ENCODE peak calls at places on chromosomes 12 and 14, in eight cellular contexts. F is NCI-H748 treated with DMSO at 0.1 percent for 48 hours; N is type B pancreatic cell; Z is stimulated activated naive CD8-positive, alpha-beta T cell treated with anti-CD3 and anti-CD28 coated beads, Interleukin-15, amount 100 ng/mL, for 72 hours; G is lower leg skin; S is amniotic stem cell; U is non-pigmented ciliary epithelial cell; B is adrenal gland. E is an unnamed sample.

GRCh38 chr14:96617635-96618034 is 115.5 kb downstream of the PAPOLA start:
- DNase-seq in F (no peak), N (no peak), Z (no peak), G (no peak), S (no peak), U (no peak), B (no peak), E (no peak)

GRCh38 chr12:4015225-4016076 is 142.3 kb upstream of the PARP11 start:
- DNase-seq in F (no peak), N (no peak), Z (no peak), G (no peak), S (no peak), U (no peak), B (peak), E (no peak)

GRCh38 chr14:92887157-92887556 is 35.8 kb upstream of the CHGA start:
- DNase-seq in F (no peak), N (no peak), Z (no peak), G (no peak), S (no peak), U (no peak), B (no peak), E (no peak)

GRCh38 chr14:89178802-89179201 is 238.2 kb downstream of the FOXN3 start:
- DNase-seq in F (no peak), N (no peak), Z (no peak), G (no peak), S (no peak), U (peak), B (no peak), E (no peak)

GRCh38 chr14:38238332-38238731 is 17.6 kb downstream of the CLEC14A start:
- DNase-seq in F (no peak), N (no peak), Z (no peak), G (no peak), S (no peak), U (no peak), B (no peak), E (no peak)

GRCh38 chr14:97848351-97848980 is 1051.3 kb downstream of the VRK1 start:
- DNase-seq in F (peak), N (no peak), Z (no peak), G (peak), S (no peak), U (no peak), B (no peak), E (peak)

GRCh38 chr12:47744005-47744651 is 14.6 kb downstream of the RAPGEF3 start:
- DNase-seq in F (peak), N (no peak), Z (peak), G (peak), S (no peak), U (no peak), B (no peak), E (no peak)

GRCh38 chr12:107917912-107918800 is 143.7 kb downstream of the ASCL4 start:
- DNase-seq in F (peak), N (no peak), Z (no peak), G (no peak), S (no peak), U (no peak), B (no peak), E (no peak)

GRCh38 chr12:18250313-18250916 is 10.9 kb upstream of the PIK3C2G start:
- DNase-seq in F (peak), N (no peak), Z (no peak), G (no peak), S (peak), U (no peak), B (peak), E (no peak)

GRCh38 chr12:3777206-3777809 is 24.4 kb upstream of the CRACR2A start:
- DNase-seq in F (peak), N (no peak), Z (no peak), G (no peak), S (peak), U (no peak), B (no peak), E (no peak)

GRCh38 chr12:89999699-90000505 is 291.3 kb upstream of the ATP2B1 start:
- DNase-seq in F (no peak), N (no peak), Z (no peak), G (no peak), S (no peak), U (peak), B (no peak), E (no peak)

GRCh38 chr12:2691340-2692111 is 103.2 kb upstream of the FKBP4 start:
- DNase-seq in F (no peak), N (peak), Z (peak), G (peak), S (no peak), U (no peak), B (no peak), E (peak)

GRCh38 chr12:117069926-117070900 is 29.0 kb downstream of the TESC start:
- DNase-seq in F (no peak), N (no peak), Z (no peak), G (no peak), S (no peak), U (no peak), B (no peak), E (no peak)

GRCh38 chr14:68559949-68560348 is 232.9 kb downstream of the ZFP36L1 start:
- DNase-seq in F (no peak), N (no peak), Z (no peak), G (no peak), S (no peak), U (no peak), B (no peak), E (no peak)

GRCh38 chr14:105879867-105880561 is 353.6 kb downstream of the TMEM121 start:
- DNase-seq in F (no peak), N (peak), Z (peak), G (peak), S (no peak), U (no peak), B (peak), E (peak)

GRCh38 chr12:50964432-50964831 is 12.1 kb downstream of the HIGD1C start:
- DNase-seq in F (no peak), N (no peak), Z (no peak), G (no peak), S (no peak), U (no peak), B (no peak), E (no peak)

GRCh38 chr14:30874999-30875787 is 834 bp downstream of the COCH start:
- DNase-seq in F (no peak), N (no peak), Z (peak), G (no peak), S (no peak), U (no peak), B (no peak), E (no peak)

GRCh38 chr14:23055147-23055550 is 2.2 kb downstream of the CDH24 start:
- DNase-seq in F (no peak), N (no peak), Z (no peak), G (peak), S (no peak), U (no peak), B (no peak), E (no peak)

GRCh38 chr12:79451988-79452387 is 238.8 kb downstream of the PAWR start:
- DNase-seq in F (no peak), N (no peak), Z (no peak), G (peak), S (peak), U (peak), B (peak), E (peak)

GRCh38 chr14:33430414-33430813 is 491.7 kb downstream of the NPAS3 start:
- DNase-seq in F (no peak), N (no peak), Z (no peak), G (no peak), S (no peak), U (no peak), B (no peak), E (no peak)

GRCh38 chr12:94795520-94795919 is 145.2 kb upstream of the TMCC3 start:
- DNase-seq in F (no peak), N (no peak), Z (no peak), G (no peak), S (peak), U (peak), B (no peak), E (no peak)

GRCh38 chr14:37195327-37195726 is 2.4 kb upstream of the MIPOL1 start:
- DNase-seq in F (no peak), N (no peak), Z (no peak), G (no peak), S (no peak), U (no peak), B (no peak), E (no peak)

GRCh38 chr14:104872469-104873341 is 7.6 kb downstream of the CEP170B start:
- DNase-seq in F (no peak), N (no peak), Z (no peak), G (no peak), S (no peak), U (no peak), B (peak), E (no peak)

GRCh38 chr12:49588761-49589516 is 16.5 kb downstream of the FAM186B start:
- DNase-seq in F (no peak), N (no peak), Z (no peak), G (peak), S (no peak), U (no peak), B (no peak), E (no peak)

E was measured in osteocyte.